ENCODE peak calls at places on chromosome 1, in five cellular contexts. M, X, R, C and K are unnamed samples.

GRCh38 chr1:8373547-8374270 is 55.8 kb downstream of the SLC45A1 start:
- DNase-seq in M (peak), X (peak), R (peak), C (no peak), K (no peak)

GRCh38 chr1:155070721-155071556 is 7.4 kb downstream of the EFNA4 start:
- DNase-seq in C (peak), R (peak), X (peak), M (no peak), K (no peak)

GRCh38 chr1:162943627-162944026 is 82.7 kb upstream of the CCDC190 start:
- DNase-seq in R (no peak), X (no peak), M (peak), C (no peak), K (no peak)

GRCh38 chr1:160795951-160796383 is at the start of gene LY9:
- DNase-seq in M (no peak), X (peak), R (peak), C (peak), K (no peak)

GRCh38 chr1:53688703-53689102 is 50.3 kb downstream of the GLIS1 start:
- DNase-seq in R (no peak), X (no peak), M (no peak), C (no peak), K (no peak)

GRCh38 chr1:156801409-156802121 is 15.1 kb downstream of the SH2D2A start:
- DNase-seq in M (no peak), C (no peak), X (peak), R (no peak), K (no peak)

GRCh38 chr1:183417691-183418491 is at the start of gene NMNAT2:
- DNase-seq in R (no peak), M (no peak), X (no peak), C (no peak), K (no peak)

GRCh38 chr1:78045850-78046778 is at the start of gene GIPC2:
- DNase-seq in M (no peak), C (no peak), R (peak), X (no peak), K (no peak)

GRCh38 chr1:220879090-220879508 is at the start of gene HLX:
- DNase-seq in M (peak), R (peak), C (no peak), X (peak), K (no peak)

GRCh38 chr1:149846042-149846441 is 53.3 kb upstream of the BOLA1 start:
- DNase-seq in X (no peak), R (no peak), M (no peak), C (no peak), K (no peak)

DNA sequence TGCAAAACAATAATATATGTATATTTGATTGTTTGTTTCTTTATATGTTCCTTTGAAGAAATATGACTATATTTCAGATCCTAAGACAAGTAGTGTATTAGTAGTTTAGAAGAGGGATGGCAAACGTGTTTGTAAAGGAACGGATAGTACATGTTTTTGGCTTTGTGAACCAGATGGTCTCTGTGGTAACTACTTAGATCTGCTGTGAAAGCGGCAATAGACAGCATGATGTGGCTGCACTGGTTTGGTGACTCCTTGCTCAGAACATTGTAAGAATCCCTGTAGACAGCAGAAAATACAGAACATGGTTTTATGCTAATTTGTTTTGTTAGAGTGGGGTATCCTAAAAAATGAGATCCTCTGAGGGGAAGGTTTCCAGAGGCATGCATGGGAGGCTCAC is 3.1 kb downstream of the ACADM start:
- DNase-seq in X (no peak), M (no peak), R (no peak), C (no peak), K (no peak)
- H3K27ac ChIP-seq in X (no peak), M (no peak), R (no peak), C (no peak), K (no peak)

GRCh38 chr1:67690018-67690363 is 5.0 kb downstream of the GADD45A start:
- DNase-seq in R (no peak), C (no peak), M (no peak), X (no peak), K (no peak)
- H3K27ac ChIP-seq in R (no peak), C (no peak), M (peak), X (no peak), K (peak)

DNA sequence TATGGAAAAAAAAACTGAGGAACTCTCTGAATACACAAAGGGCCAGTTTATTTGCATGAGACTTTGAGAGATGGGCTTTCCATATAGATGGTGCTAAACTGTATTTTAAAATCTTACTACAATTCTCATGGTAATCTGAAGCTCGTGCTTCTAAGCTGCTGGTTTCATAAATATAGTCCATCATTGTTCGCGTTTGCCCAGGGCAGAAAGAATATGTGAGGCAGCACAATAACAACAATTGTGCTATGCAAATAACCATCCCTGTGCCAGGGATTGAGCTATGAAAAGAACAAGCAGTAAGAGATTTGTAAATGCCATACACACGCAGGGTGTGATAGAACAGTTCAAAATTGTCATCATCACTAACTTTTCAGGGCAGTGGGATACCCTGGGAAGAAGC is 4.9 kb upstream of the EPS15 start:
- DNase-seq in X (no peak), M (no peak), C (no peak), R (no peak), K (no peak)
- H3K27ac ChIP-seq in X (peak), M (no peak), C (no peak), R (no peak), K (no peak)

DNA sequence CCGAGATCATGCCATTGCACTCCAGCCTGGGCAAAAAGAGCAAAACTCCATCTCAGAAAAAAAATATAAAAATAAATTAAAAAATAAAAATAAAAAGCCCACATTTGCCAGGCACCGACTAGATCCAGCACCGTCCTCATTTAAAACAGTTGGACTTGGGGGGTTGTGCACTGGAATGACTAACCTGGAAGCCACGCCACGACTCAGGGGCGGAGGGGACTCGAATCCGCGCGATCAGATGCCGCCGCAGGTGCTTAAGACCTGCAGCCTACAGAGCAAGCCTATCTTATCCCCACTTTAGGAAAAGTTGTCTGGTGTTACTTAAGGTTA is 38.5 kb downstream of the ZBTB8OS start:
- DNase-seq in R (no peak), X (no peak), C (no peak), M (no peak), K (no peak)
- H3K27ac ChIP-seq in R (no peak), X (no peak), C (no peak), M (no peak), K (no peak)

GRCh38 chr1:59703226-59703917 is 111.4 kb upstream of the HOOK1 start:
- DNase-seq in C (no peak), R (no peak), M (no peak), X (no peak), K (no peak)

GRCh38 chr1:59701376-59701775 is 113.4 kb upstream of the HOOK1 start:
- DNase-seq in M (no peak), X (no peak), C (no peak), R (no peak), K (no peak)

GRCh38 chr1:59705849-59706599 is 108.7 kb upstream of the HOOK1 start:
- DNase-seq in M (peak), R (no peak), C (no peak), X (no peak), K (no peak)

GRCh38 chr1:59704721-59705120 is 110.0 kb upstream of the HOOK1 start:
- DNase-seq in M (no peak), C (no peak), X (no peak), R (no peak), K (no peak)

DNA sequence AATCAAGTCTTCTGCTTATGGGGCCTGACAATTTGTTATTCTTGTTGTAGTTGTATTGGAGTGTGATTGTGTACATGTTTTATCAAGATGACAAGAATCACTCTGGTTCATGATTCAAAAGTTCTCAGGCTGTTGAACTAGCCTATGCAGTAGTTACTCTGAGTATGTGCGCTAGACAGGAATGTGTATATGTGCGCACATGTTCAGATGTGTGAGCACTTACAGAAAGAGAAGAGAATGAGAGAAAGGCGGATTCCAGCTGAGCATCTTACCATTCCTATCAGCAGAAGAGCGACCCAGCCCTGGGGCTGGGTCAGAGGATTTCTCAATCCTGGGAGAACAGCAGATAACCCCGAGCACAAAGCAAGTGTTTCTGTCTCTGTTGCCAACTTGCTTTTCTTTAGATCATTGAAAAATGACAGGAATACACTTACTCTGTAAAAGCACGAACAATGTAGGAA is 110.8 kb upstream of the HOOK1 start:
- DNase-seq in C (no peak), R (peak), M (no peak), X (no peak), K (no peak)
- H3K27ac ChIP-seq in C (no peak), R (peak), M (no peak), X (peak), K (no peak)